ENCODE peak calls at places on chromosomes 13 and 19, in four cellular contexts. H is IMR-90, O is endothelial cell of umbilical vein, R is K562. B is an unnamed sample.
A peak's percentile ranks its signal among the peaks of the same experiment; 100 is the strongest.

GRCh38 chr19:13053761-13054604 is 48.7 kb downstream of the LYL1 start:
- DNase-seq in H (peak; percentile 96), O (peak; percentile 86), R (no peak), B (no peak)

GRCh38 chr19:7456964-7457541 is 31.8 kb downstream of the PEX11G start:
- DNase-seq in H (no peak), O (no peak), R (no peak), B (no peak)

GRCh38 chr13:33353210-33353609 is 67.7 kb upstream of the STARD13 start:
- DNase-seq in H (no peak), O (no peak), R (no peak), B (no peak)

GRCh38 chr13:90968510-90968909 is 379.0 kb upstream of the MIR17HG start:
- DNase-seq in H (no peak), O (no peak), R (peak; percentile 19), B (no peak)

GRCh38 chr13:51826606-51827005 is 18.4 kb downstream of the TMEM272 start:
- DNase-seq in H (no peak), O (no peak), R (no peak), B (no peak)

GRCh38 chr13:59208405-59209195 is 955.1 kb downstream of the DIAPH3 start:
- DNase-seq in H (no peak), O (no peak), R (no peak), B (no peak)

GRCh38 chr13:83449666-83450395 is 432.4 kb downstream of the SLITRK1 start:
- DNase-seq in H (peak; percentile 62), O (no peak), R (no peak), B (peak; percentile 35)

GRCh38 chr19:37334179-37335071 is 36.5 kb upstream of the ZNF527 start:
- DNase-seq in H (peak; percentile 86), O (peak; percentile 94), R (peak; percentile 12), B (peak; percentile 38)

GRCh38 chr19:37874784-37875183 is 31.6 kb downstream of the WDR87 start:
- DNase-seq in H (peak; percentile 59), O (no peak), R (no peak), B (no peak)

GRCh38 chr13:31742102-31742695 is 2.9 kb downstream of the RXFP2 start:
- DNase-seq in H (peak; percentile 69), O (peak; percentile 64), R (peak; percentile 68), B (no peak)

GRCh38 chr13:20566424-20566916 is 487 bp upstream of the IFT88 start:
- DNase-seq in H (peak; percentile 85), O (no peak), R (peak; percentile 71), B (no peak)

DNA sequence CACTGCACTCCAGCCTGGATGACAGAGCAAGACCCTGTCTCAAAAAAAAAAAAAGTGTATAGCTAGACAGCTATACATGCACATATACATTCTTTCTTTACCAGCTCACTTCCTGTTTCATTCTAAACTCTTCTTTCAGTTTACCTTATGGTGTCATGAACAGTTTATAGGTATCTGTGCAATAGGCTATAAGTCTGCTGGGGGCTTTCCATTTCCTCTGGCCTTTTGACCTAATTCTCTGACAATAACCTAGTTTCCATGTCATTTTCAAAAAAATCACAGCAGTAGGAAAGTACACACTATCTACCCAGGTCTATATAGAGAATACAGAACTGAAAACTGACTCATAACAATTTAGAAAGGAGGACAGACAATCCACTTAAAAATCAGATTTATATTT is 24.4 kb upstream of the URAD start:
- DNase-seq in H (no peak), O (no peak), R (no peak), B (no peak)
- H3K9me1 ChIP-seq in H (peaks cover 4% of the 10 kb centered on the region), O (no peaks in the 10 kb centered on the region), R (no peaks in the 10 kb centered on the region), B (no peaks in the 10 kb centered on the region)

DNA sequence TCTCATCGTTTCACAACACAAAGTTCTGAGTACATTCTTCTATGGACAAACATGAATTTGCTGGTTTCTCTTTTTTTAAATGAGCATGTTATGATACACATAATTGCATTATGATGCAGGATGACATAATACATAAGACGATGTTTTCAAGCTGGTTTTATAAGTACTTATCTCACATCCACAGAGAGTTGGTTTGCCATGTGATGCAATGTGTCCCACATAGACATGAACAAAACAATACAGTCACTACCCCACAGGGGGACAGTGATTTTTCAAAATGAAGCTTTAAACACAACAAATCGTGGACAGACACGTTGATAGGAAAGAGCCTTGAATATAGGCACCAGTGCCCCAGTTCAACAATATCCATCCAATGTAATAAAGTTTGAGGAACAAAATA is 447.1 kb downstream of the KLF12 start:
- DNase-seq in H (no peak), O (no peak), R (no peak), B (no peak)
- H2AFZ ChIP-seq in H (no peak overlapping the region), O (no peak overlapping the region), R (no peak overlapping the region), B (no peak overlapping the region)

GRCh38 chr19:45515081-45515624 is 7.9 kb downstream of the VASP start:
- DNase-seq in H (no peak), O (no peak), R (peak; percentile 84), B (no peak)

GRCh38 chr19:45515807-45516401 is 8.6 kb downstream of the VASP start:
- DNase-seq in H (no peak), O (no peak), R (no peak), B (no peak)

GRCh38 chr19:45514376-45515051 is 7.2 kb downstream of the VASP start:
- DNase-seq in H (no peak), O (no peak), R (no peak), B (no peak)

GRCh38 chr19:45511074-45511473 is 3.8 kb downstream of the VASP start:
- DNase-seq in H (no peak), O (no peak), R (no peak), B (no peak)

GRCh38 chr19:45512881-45513483 is 5.7 kb downstream of the VASP start:
- DNase-seq in H (no peak), O (no peak), R (no peak), B (no peak)
- H4K20me1 ChIP-seq in H (peaks cover 89% of the 10 kb centered on the region), O (no peaks in the 10 kb centered on the region), R (peaks cover 5% of the 10 kb centered on the region), B (peaks cover 45% of the 10 kb centered on the region)

GRCh38 chr13:45341034-45341798 is at the start of gene TPT1:
- DNase-seq in H (peak; percentile 98), O (peak; percentile 99), R (peak; percentile 97), B (peak; percentile 90)
- H3K9me1 ChIP-seq in H (peaks cover under 1% of the 10 kb centered on the region), O (no peaks in the 10 kb centered on the region), R (no peaks in the 10 kb centered on the region), B (no peaks in the 10 kb centered on the region)

GRCh38 chr19:39085392-39085791 is 1.2 kb downstream of the ACP7 start:
- DNase-seq in H (no peak), O (no peak), R (no peak), B (no peak)
- H2AFZ ChIP-seq in H (no peak overlapping the region), O (no peak overlapping the region), R (no peak overlapping the region), B (no peak overlapping the region)

B was measured in keratinocyte.